ENCODE peak calls at places on chromosomes 2 and 18, in four cellular contexts. D is IMR-90, W is H9, X is H1. E is an unnamed sample.
A peak's percentile ranks its signal among the peaks of the same experiment; 100 is the strongest.

GRCh38 chr2:240402566-240403295 is 32.7 kb upstream of the GPC1 start:
- DNase-seq in D (no peak), X (peak; percentile 37), W (peak; percentile 19), E (no peak)

GRCh38 chr18:63162271-63163014 is 157.1 kb downstream of the BCL2 start:
- DNase-seq in W (no peak), X (no peak), D (peak; percentile 27), E (no peak)

GRCh38 chr2:219078126-219078525 is 17.4 kb upstream of the IHH start:
- DNase-seq in W (no peak), X (no peak), D (no peak), E (no peak)

GRCh38 chr2:239918749-239919148 is 106.4 kb downstream of the NDUFA10 start:
- DNase-seq in X (no peak), W (peak; percentile 8), D (no peak), E (no peak)

GRCh38 chr2:26535663-26536275 is 57.8 kb upstream of the OTOF start:
- DNase-seq in D (no peak), X (no peak), W (no peak), E (no peak)

GRCh38 chr2:40279001-40279400 is 172.9 kb downstream of the SLC8A1 start:
- DNase-seq in W (no peak), X (no peak), D (peak; percentile 24), E (no peak)

GRCh38 chr18:26103579-26103978 is 13.2 kb upstream of the SS18 start:
- DNase-seq in X (peak; percentile 84), D (no peak), W (peak; percentile 72), E (peak; percentile 80)

GRCh38 chr18:13235981-13236380 is 17.4 kb downstream of the LDLRAD4 start:
- DNase-seq in D (no peak), X (no peak), W (no peak), E (no peak)

GRCh38 chr2:39725401-39725800 is 53.7 kb downstream of the THUMPD2 start:
- DNase-seq in X (no peak), D (no peak), W (no peak), E (no peak)

GRCh38 chr2:218398437-218399390 is 954 bp upstream of the CTDSP1 start:
- DNase-seq in X (peak; percentile 69), W (peak; percentile 39), D (peak; percentile 45), E (peak; percentile 73)

GRCh38 chr18:76978616-76979015 is 154.0 kb downstream of the MBP start:
- DNase-seq in W (no peak), D (no peak), X (peak; percentile 30), E (no peak)

GRCh38 chr2:25821225-25822056 is 56.8 kb downstream of the ASXL2 start:
- DNase-seq in W (no peak), X (no peak), D (peak; percentile 20), E (no peak)

GRCh38 chr18:24322594-24323136 is 75.0 kb downstream of the OSBPL1A start:
- DNase-seq in W (no peak), X (no peak), D (peak; percentile 58), E (no peak)

GRCh38 chr2:118668431-118669424 is 178.7 kb downstream of the EN1 start:
- DNase-seq in D (peak; percentile 95), W (no peak), X (no peak), E (peak; percentile 70)

GRCh38 chr2:1024981-1025380 is 74.3 kb downstream of the SNTG2 start:
- DNase-seq in X (no peak), W (no peak), D (peak; percentile 8), E (no peak)

GRCh38 chr2:75047907-75048625 is 89.6 kb downstream of the POLE4 start:
- DNase-seq in X (no peak), W (no peak), D (peak; percentile 69), E (no peak)

GRCh38 chr18:629303-630150 is 27.9 kb upstream of the TYMS start:
- DNase-seq in W (no peak), X (no peak), D (no peak), E (no peak)

GRCh38 chr2:191631754-191632153 is 46.2 kb upstream of the NABP1 start:
- DNase-seq in W (no peak), X (no peak), D (peak; percentile 66), E (no peak)

GRCh38 chr2:212811946-212812345 is 273.3 kb upstream of the ERBB4 start:
- DNase-seq in D (no peak), W (no peak), X (no peak), E (peak; percentile 6)

DNA sequence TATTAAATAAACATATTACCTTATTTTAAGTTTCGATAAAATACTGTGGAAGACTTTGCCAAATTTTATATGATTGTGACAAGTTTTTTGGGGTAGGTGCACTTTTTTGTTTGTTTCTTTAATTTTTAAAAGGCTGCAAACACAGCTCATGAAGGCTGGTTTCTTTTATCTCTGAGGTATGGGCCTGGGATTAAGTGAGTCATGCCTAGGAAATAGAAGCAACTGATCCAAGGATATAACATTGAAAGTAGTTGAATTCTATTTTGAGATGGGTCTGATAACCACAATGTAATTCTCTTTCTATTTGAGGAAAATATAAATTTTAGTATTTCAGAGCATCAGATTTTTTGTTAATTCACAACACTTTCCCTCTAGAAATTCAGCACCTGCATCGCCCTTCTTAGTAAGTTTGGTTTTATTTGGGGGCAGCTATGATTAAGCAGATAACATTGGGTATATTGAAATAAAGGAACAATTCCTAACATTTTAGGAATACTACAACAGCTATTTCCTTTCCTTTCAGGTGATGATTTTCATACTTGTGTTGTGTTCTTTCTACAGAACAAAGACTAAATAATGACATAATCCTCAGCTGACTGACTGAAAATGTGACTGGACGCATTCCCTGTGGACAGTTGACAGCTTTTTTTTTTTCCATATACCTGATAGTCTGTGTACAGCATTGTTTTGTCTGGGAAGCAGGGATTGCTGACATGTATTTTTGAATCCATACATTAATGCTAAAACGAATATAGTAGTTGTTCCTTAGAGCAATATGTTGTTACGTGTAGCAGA is 16.8 kb downstream of the RBM45 start:
- DNase-seq in D (peak; percentile 32), W (no peak), X (no peak), E (no peak)
- H3K56ac ChIP-seq in D (no peak overlapping the region), W (no peak overlapping the region), X (no peak overlapping the region), E (no peak overlapping the region)

GRCh38 chr2:137948894-137949293 is 15.4 kb upstream of the HNMT start:
- DNase-seq in D (no peak), X (no peak), W (no peak), E (no peak)

GRCh38 chr2:137947032-137947713 is 17.1 kb upstream of the HNMT start:
- DNase-seq in X (no peak), W (no peak), D (no peak), E (no peak)

GRCh38 chr2:137950238-137950637 is 14.0 kb upstream of the HNMT start:
- DNase-seq in D (no peak), X (no peak), W (no peak), E (no peak)

GRCh38 chr2:137946227-137946626 is 18.0 kb upstream of the HNMT start:
- DNase-seq in W (no peak), D (no peak), X (no peak), E (no peak)

GRCh38 chr2:137947714-137948336 is 16.4 kb upstream of the HNMT start:
- DNase-seq in X (peak; percentile 65), D (peak; percentile 79), W (peak; percentile 57), E (peak; percentile 74)
- H2BK120ac ChIP-seq in X (no peak overlapping the region), D (no peak overlapping the region), W (no peak overlapping the region), E (no peak overlapping the region)

GRCh38 chr18:41537666-41538065 is 417.4 kb upstream of the PIK3C3 start:
- DNase-seq in W (no peak), X (no peak), D (no peak), E (no peak)

GRCh38 chr18:41543815-41544214 is 411.2 kb upstream of the PIK3C3 start:
- DNase-seq in W (no peak), D (no peak), X (no peak), E (no peak)

GRCh38 chr18:41538751-41539150 is 416.3 kb upstream of the PIK3C3 start:
- DNase-seq in W (no peak), D (no peak), X (no peak), E (no peak)
- H3K56ac ChIP-seq in W (no peak overlapping the region), D (no peak overlapping the region), X (no peak overlapping the region), E (no peak overlapping the region)

GRCh38 chr2:241888641-241889040 is 19.1 kb downstream of the RTP5 start:
- DNase-seq in X (no peak), D (no peak), W (no peak), E (no peak)

GRCh38 chr2:241884951-241885700 is 15.6 kb downstream of the RTP5 start:
- DNase-seq in W (no peak), X (no peak), D (no peak), E (no peak)

GRCh38 chr2:241887806-241888522 is 18.4 kb downstream of the RTP5 start:
- DNase-seq in D (no peak), W (no peak), X (no peak), E (no peak)

GRCh38 chr2:241886840-241887447 is 17.4 kb downstream of the RTP5 start:
- DNase-seq in X (no peak), D (no peak), W (no peak), E (no peak)

GRCh38 chr2:241885701-241886643 is 16.4 kb downstream of the RTP5 start:
- DNase-seq in D (no peak), X (no peak), W (no peak), E (no peak)
- H2BK120ac ChIP-seq in D (no peak overlapping the region), X (no peak overlapping the region), W (no peak overlapping the region), E (no peak overlapping the region)

GRCh38 chr2:157500334-157500733 is 56.4 kb upstream of the CYTIP start:
- DNase-seq in W (no peak), X (no peak), D (no peak), E (no peak)
- H3K56ac ChIP-seq in W (no peak overlapping the region), X (no peak overlapping the region), D (no peak overlapping the region), E (no peak overlapping the region)

GRCh38 chr2:215901796-215902195 is 111.6 kb downstream of the MREG start:
- DNase-seq in W (no peak), X (no peak), D (no peak), E (no peak)
- H2BK120ac ChIP-seq in W (no peak overlapping the region), X (no peak overlapping the region), D (no peak overlapping the region), E (no peak overlapping the region)

DNA sequence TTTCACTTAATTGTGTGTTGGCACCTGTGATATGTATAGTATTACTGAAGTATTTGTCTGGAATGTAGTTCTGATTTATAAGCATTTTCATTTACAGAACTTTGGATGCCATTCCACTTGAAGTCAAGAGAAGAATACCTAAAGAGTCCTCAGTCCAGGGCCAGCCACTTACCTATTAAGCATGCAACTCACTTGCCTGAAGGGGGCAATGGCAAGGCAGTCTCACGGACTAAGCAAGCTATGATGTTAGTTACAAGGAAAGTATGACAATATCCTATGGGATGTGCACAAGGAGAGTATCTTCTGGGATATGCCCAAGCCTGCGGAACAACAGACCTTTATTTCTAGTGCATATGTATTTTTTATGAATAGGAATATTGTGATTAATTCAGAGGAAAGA is 369.4 kb upstream of the GCFC2 start:
- DNase-seq in W (peak; percentile 42), X (no peak), D (no peak), E (peak; percentile 46)
- H3K56ac ChIP-seq in W (no peak overlapping the region), X (no peak overlapping the region), D (no peak overlapping the region), E (no peak overlapping the region)

GRCh38 chr2:46697830-46698323 is 217.7 kb downstream of the MCFD2 start:
- DNase-seq in X (no peak), D (no peak), W (no peak), E (no peak)
- H2BK120ac ChIP-seq in X (no peak overlapping the region), D (peak overlapping the region; percentile 91), W (no peak overlapping the region), E (no peak overlapping the region)

GRCh38 chr2:143579456-143579855 is 450.2 kb downstream of the ARHGAP15 start:
- DNase-seq in X (no peak), D (no peak), W (no peak), E (no peak)

GRCh38 chr2:143574069-143574468 is 444.9 kb downstream of the ARHGAP15 start:
- DNase-seq in D (no peak), W (no peak), X (no peak), E (peak; percentile 55)

GRCh38 chr2:143575340-143575739 is 446.1 kb downstream of the ARHGAP15 start:
- DNase-seq in W (no peak), D (peak; percentile 14), X (no peak), E (peak; percentile 44)

GRCh38 chr2:143581134-143581533 is 451.9 kb downstream of the ARHGAP15 start:
- DNase-seq in W (no peak), D (no peak), X (no peak), E (no peak)

GRCh38 chr2:143577489-143577888 is 448.3 kb downstream of the ARHGAP15 start:
- DNase-seq in D (no peak), X (no peak), W (no peak), E (no peak)
- H3K56ac ChIP-seq in D (no peak overlapping the region), X (no peak overlapping the region), W (no peak overlapping the region), E (no peak overlapping the region)